ENCODE peak calls at places on chromosomes 6 and 20, in six cellular contexts. P is IMR-90, G is GM13977, W is WTC11, C is mucosa of descending colon, B is esophagus squamous epithelium. O is an unnamed sample.

GRCh38 chr6:155829646-155830045 is 374.0 kb upstream of the NOX3 start:
- DNase-seq in P (no peak), G (no peak), W (no peak), C (no peak), B (no peak), O (no peak)

GRCh38 chr6:119012521-119012920 is 65.9 kb downstream of the FAM184A start:
- DNase-seq in P (no peak), G (no peak), W (no peak), C (no peak), B (no peak), O (no peak)

GRCh38 chr6:145895802-145896201 is 68.4 kb downstream of the SHPRH start:
- DNase-seq in P (peak; percentile 28), G (no peak), W (no peak), C (no peak), B (no peak), O (no peak)

GRCh38 chr20:62606551-62607201 is 35.6 kb upstream of the SLCO4A1 start:
- DNase-seq in P (no peak), G (no peak), W (peak; percentile 45), C (peak; percentile 20), B (no peak), O (no peak)

GRCh38 chr20:45368221-45368980 is 5.4 kb downstream of the SYS1 start:
- DNase-seq in P (no peak), G (peak; percentile 88), W (no peak), C (peak; percentile 44), B (no peak), O (no peak)

GRCh38 chr20:62768815-62769287 is 27.4 kb upstream of the MRGBP start:
- DNase-seq in P (peak; percentile 61), G (no peak), W (no peak), C (peak; percentile 31), B (no peak), O (peak; percentile 11)

GRCh38 chr6:1614448-1614766 is 4.7 kb downstream of the FOXC1 start:
- DNase-seq in P (no peak), G (no peak), W (peak; percentile 42), C (no peak), B (no peak), O (no peak)

GRCh38 chr6:128516514-128516898 is 3.9 kb downstream of the PTPRK start:
- DNase-seq in P (peak; percentile 48), G (no peak), W (no peak), C (no peak), B (no peak), O (no peak)

GRCh38 chr20:59735917-59736316 is 131.6 kb downstream of the PHACTR3 start:
- DNase-seq in P (no peak), G (no peak), W (no peak), C (no peak), B (no peak), O (no peak)

GRCh38 chr6:161273356-161273751 is 507 bp downstream of the AGPAT4 start:
- DNase-seq in P (peak; percentile 48), G (peak; percentile 55), W (no peak), C (peak; percentile 13), B (no peak), O (peak; percentile 70)

GRCh38 chr6:159800141-159800865 is at the start of gene PNLDC1:
- DNase-seq in P (no peak), G (no peak), W (no peak), C (no peak), B (no peak), O (no peak)

GRCh38 chr6:34200340-34200971 is 36.2 kb upstream of the HMGA1 start:
- DNase-seq in P (no peak), G (no peak), W (no peak), C (no peak), B (no peak), O (no peak)

GRCh38 chr6:163947276-163947675 is 532.8 kb downstream of the QKI start:
- DNase-seq in P (no peak), G (no peak), W (no peak), C (no peak), B (no peak), O (no peak)

GRCh38 chr6:63441266-63441956 is 121.6 kb upstream of the LGSN start:
- DNase-seq in P (no peak), G (no peak), W (peak; percentile 18), C (no peak), B (no peak), O (no peak)

GRCh38 chr6:20939161-20939775 is 405.0 kb downstream of the CDKAL1 start:
- DNase-seq in P (no peak), G (no peak), W (no peak), C (no peak), B (no peak), O (no peak)

GRCh38 chr6:37239511-37239910 is 18.1 kb upstream of the TBC1D22B start:
- DNase-seq in P (peak; percentile 66), G (no peak), W (no peak), C (no peak), B (no peak), O (no peak)

GRCh38 chr6:141203902-141204575 is 928.7 kb upstream of the GJE1 start:
- DNase-seq in P (peak; percentile 95), G (no peak), W (no peak), C (no peak), B (no peak), O (no peak)

DNA sequence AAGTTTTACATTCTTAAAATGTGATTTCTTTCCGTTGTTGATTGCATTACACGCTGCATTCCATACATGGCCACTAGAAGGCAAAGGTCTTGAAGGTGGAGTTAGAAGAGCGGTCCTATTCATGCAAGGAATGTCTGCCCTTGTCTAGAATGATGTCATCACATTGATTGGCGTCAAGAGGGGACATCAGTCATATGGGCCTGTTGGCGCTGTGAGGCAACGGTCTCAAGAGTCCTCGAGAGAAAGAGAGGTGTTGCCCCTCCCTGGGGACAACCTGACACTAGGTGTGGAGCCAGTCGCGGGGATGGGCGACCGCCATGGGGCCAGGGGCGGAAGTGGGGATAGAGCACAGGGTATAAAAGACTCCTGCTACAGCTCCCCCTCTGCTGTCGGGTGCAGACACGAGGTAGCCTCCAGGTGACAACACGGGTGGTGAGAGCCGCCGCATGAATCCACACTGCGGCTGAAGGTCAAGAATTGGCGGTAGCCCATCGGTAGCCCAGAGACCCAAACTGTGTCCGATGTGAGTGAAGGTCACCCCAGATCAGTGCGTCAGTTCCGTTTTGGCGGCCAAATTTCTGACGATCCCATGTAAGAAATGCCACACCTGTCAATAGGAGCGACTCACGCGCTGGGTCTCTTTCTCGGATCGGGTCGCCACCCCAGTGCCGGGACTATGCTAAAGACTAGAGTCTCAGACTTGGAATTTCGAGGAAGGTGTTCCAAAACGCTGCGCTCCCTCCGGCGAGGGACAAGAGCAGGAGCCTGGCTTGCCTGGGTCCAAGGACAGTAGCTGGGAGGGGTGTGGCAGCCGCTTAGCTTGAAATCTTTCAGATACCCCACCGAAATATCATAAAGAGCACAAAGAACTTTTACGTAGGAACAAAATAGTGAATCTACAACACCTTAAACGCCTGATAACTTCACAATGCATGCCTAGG is 93.2 kb upstream of the ZNF184 start:
- DNase-seq in P (no peak), G (no peak), W (peak; percentile 46), C (no peak), B (no peak), O (no peak)
- TF ChIP-seq CTCF in P (no peak), G (peak; percentile 16), W (no peak), C (no peak), B (no peak), O (peak; percentile 31)

GRCh38 chr20:24337074-24337473 is 132.4 kb upstream of the SYNDIG1 start:
- DNase-seq in P (peak; percentile 35), G (no peak), W (no peak), C (no peak), B (no peak), O (no peak)

GRCh38 chr20:24331939-24332338 is 137.5 kb upstream of the SYNDIG1 start:
- DNase-seq in P (no peak), G (no peak), W (no peak), C (no peak), B (no peak), O (no peak)

GRCh38 chr20:24328901-24329300 is 140.5 kb upstream of the SYNDIG1 start:
- DNase-seq in P (no peak), G (no peak), W (no peak), C (no peak), B (no peak), O (no peak)

GRCh38 chr20:24334830-24335229 is 134.6 kb upstream of the SYNDIG1 start:
- DNase-seq in P (no peak), G (no peak), W (no peak), C (no peak), B (no peak), O (no peak)

DNA sequence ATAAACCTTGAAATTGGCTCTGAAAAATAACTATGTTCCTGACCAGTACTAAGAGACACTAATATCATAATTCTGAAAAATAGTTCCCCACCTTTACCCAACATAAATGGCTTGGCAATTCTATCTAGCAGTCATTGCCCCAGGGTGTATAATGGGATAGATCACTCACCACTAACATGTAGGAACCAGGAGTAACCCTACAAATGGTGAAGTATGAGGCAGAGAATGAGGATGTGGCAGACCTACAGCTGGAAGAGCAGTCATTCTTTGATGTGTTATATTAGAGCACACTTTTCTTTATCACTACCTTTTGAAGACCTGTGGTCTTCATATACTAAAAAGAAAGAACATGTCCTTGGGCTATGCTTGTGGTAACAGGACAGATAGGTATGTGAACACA is 136.5 kb upstream of the SYNDIG1 start:
- DNase-seq in P (no peak), G (no peak), W (no peak), C (no peak), B (no peak), O (no peak)
- TF ChIP-seq CTCF in P (no peak), G (no peak), W (no peak), C (no peak), B (no peak), O (no peak)

GRCh38 chr6:8483650-8484049 is 48.3 kb upstream of the SLC35B3 start:
- DNase-seq in P (no peak), G (no peak), W (no peak), C (no peak), B (no peak), O (no peak)

GRCh38 chr6:8478418-8478817 is 43.1 kb upstream of the SLC35B3 start:
- DNase-seq in P (no peak), G (no peak), W (no peak), C (no peak), B (no peak), O (no peak)

GRCh38 chr6:8481727-8482126 is 46.4 kb upstream of the SLC35B3 start:
- DNase-seq in P (no peak), G (peak; percentile 13), W (no peak), C (no peak), B (no peak), O (no peak)
- TF ChIP-seq CTCF in P (peak; percentile 16), G (peak; percentile 30), W (no peak), C (no peak), B (no peak), O (no peak)

DNA sequence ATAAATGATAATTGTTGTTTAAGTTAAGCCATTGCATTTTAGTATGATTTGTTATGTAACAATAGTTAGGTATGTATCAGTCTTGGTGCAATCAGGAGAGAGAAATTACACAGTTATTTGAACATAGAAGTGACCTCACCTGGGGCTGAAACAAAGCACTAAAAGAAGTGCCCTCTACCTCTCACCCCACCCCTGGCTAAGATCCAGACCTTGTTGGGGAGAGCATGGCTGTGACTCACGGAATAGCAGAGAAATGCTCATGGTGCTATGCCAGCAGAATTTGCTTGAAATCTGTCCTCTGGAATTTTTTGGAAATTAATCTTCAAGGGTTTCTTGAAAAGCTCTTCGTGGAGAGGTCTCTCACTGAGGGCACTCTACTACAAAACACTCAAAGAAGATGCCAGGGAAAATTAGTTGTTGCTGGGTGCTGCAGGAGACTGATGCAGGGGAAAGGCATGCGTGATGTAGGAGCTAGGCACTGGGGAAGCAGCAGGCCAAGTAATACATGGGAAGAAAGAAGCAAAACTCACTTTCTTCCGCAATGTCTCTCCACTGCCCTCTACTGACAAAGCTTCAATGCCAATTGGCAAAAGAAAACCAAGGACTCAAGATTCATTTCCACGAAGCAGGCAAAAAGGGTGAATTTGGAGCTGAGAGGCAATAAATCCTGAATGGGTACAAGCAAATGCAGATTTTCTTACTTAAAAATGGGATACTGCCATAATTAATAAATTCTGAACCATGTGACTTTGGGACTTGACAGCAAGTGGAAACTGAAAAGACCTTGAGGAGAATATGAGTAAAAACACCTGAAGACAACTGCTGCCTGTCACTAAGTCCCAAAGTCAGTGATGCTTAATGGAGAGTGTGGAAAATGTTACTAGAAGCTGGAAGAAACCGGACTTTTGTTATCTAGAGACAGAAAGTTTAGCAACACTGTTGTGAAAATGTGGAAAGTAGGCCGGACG is 136.3 kb upstream of the ZNF184 start:
- DNase-seq in P (peak; percentile 60), G (no peak), W (no peak), C (peak; percentile 60), B (no peak), O (no peak)
- TF ChIP-seq CTCF in P (peak; percentile 52), G (peak; percentile 88), W (peak; percentile 24), C (no peak), B (peak; percentile 48), O (no peak)

O was measured in glutamatergic neuron.